ENCODE peak calls at places on chromosomes 13 and 19, in four cellular contexts. One of them, this sample, is unnamed.
A peak's percentile ranks its signal among the peaks of the same experiment; 100 is the strongest.

GRCh38 chr19:10603873-10604459 is 16.9 kb upstream of the AP1M2 start:
- DNase-seq in body of pancreas: peak; percentile 43
- DNase-seq in stimulated activated CD8-positive, alpha-beta memory T cell treated with anti-CD3 and anti-CD28 coated beads, Interleukin-2, amount 100 ng/mL, for 1 hour: peak; percentile 29
- DNase-seq in stimulated activated naive CD4-positive, alpha-beta T cell: peak; percentile 38
- DNase-seq in this sample: no peak

GRCh38 chr13:62997696-62998095 is 1582.0 kb upstream of the PCDH20 start:
- DNase-seq in stimulated activated CD8-positive, alpha-beta memory T cell treated with anti-CD3 and anti-CD28 coated beads, Interleukin-2, amount 100 ng/mL, for 1 hour: no peak
- DNase-seq in body of pancreas: no peak
- DNase-seq in stimulated activated naive CD4-positive, alpha-beta T cell: no peak
- DNase-seq in this sample: no peak

GRCh38 chr13:62085832-62086231 is 670.2 kb upstream of the PCDH20 start:
- DNase-seq in stimulated activated naive CD4-positive, alpha-beta T cell: no peak
- DNase-seq in body of pancreas: no peak
- DNase-seq in stimulated activated CD8-positive, alpha-beta memory T cell treated with anti-CD3 and anti-CD28 coated beads, Interleukin-2, amount 100 ng/mL, for 1 hour: no peak
- DNase-seq in this sample: no peak

GRCh38 chr19:40314646-40315045 is 29.5 kb upstream of the AKT2 start:
- DNase-seq in stimulated activated CD8-positive, alpha-beta memory T cell treated with anti-CD3 and anti-CD28 coated beads, Interleukin-2, amount 100 ng/mL, for 1 hour: no peak
- DNase-seq in body of pancreas: no peak
- DNase-seq in stimulated activated naive CD4-positive, alpha-beta T cell: no peak
- DNase-seq in this sample: no peak

GRCh38 chr13:65112123-65113075 is 2117.7 kb downstream of the PCDH9 start:
- DNase-seq in stimulated activated CD8-positive, alpha-beta memory T cell treated with anti-CD3 and anti-CD28 coated beads, Interleukin-2, amount 100 ng/mL, for 1 hour: no peak
- DNase-seq in body of pancreas: no peak
- DNase-seq in stimulated activated naive CD4-positive, alpha-beta T cell: no peak
- DNase-seq in this sample: no peak

GRCh38 chr19:21396893-21397572 is at the start of gene ZNF493:
- DNase-seq in stimulated activated CD8-positive, alpha-beta memory T cell treated with anti-CD3 and anti-CD28 coated beads, Interleukin-2, amount 100 ng/mL, for 1 hour: peak; percentile 82
- DNase-seq in body of pancreas: peak; percentile 97
- DNase-seq in stimulated activated naive CD4-positive, alpha-beta T cell: peak; percentile 80
- DNase-seq in this sample: peak; percentile 94

GRCh38 chr19:58586131-58586765 is 13.1 kb upstream of the MZF1 start:
- DNase-seq in body of pancreas: no peak
- DNase-seq in stimulated activated CD8-positive, alpha-beta memory T cell treated with anti-CD3 and anti-CD28 coated beads, Interleukin-2, amount 100 ng/mL, for 1 hour: no peak
- DNase-seq in stimulated activated naive CD4-positive, alpha-beta T cell: no peak
- DNase-seq in this sample: no peak

GRCh38 chr19:19548915-19549537 is 11.0 kb downstream of the CILP2 start:
- DNase-seq in body of pancreas: no peak
- DNase-seq in stimulated activated CD8-positive, alpha-beta memory T cell treated with anti-CD3 and anti-CD28 coated beads, Interleukin-2, amount 100 ng/mL, for 1 hour: no peak
- DNase-seq in stimulated activated naive CD4-positive, alpha-beta T cell: no peak
- DNase-seq in this sample: no peak

GRCh38 chr19:28061111-28061510 is 1151.8 kb downstream of the UQCRFS1 start:
- DNase-seq in stimulated activated CD8-positive, alpha-beta memory T cell treated with anti-CD3 and anti-CD28 coated beads, Interleukin-2, amount 100 ng/mL, for 1 hour: no peak
- DNase-seq in stimulated activated naive CD4-positive, alpha-beta T cell: no peak
- DNase-seq in body of pancreas: peak; percentile 59
- DNase-seq in this sample: no peak

GRCh38 chr13:114101325-114101821 is 31.1 kb downstream of the RASA3 start:
- DNase-seq in stimulated activated naive CD4-positive, alpha-beta T cell: no peak
- DNase-seq in body of pancreas: no peak
- DNase-seq in stimulated activated CD8-positive, alpha-beta memory T cell treated with anti-CD3 and anti-CD28 coated beads, Interleukin-2, amount 100 ng/mL, for 1 hour: no peak
- DNase-seq in this sample: peak; percentile 48

GRCh38 chr19:8194528-8195275 is 14.5 kb upstream of the CERS4 start:
- DNase-seq in stimulated activated naive CD4-positive, alpha-beta T cell: no peak
- DNase-seq in body of pancreas: no peak
- DNase-seq in stimulated activated CD8-positive, alpha-beta memory T cell treated with anti-CD3 and anti-CD28 coated beads, Interleukin-2, amount 100 ng/mL, for 1 hour: no peak
- DNase-seq in this sample: peak; percentile 33

GRCh38 chr13:26558912-26559485 is 1.5 kb downstream of the WASF3 start:
- DNase-seq in stimulated activated naive CD4-positive, alpha-beta T cell: no peak
- DNase-seq in body of pancreas: no peak
- DNase-seq in stimulated activated CD8-positive, alpha-beta memory T cell treated with anti-CD3 and anti-CD28 coated beads, Interleukin-2, amount 100 ng/mL, for 1 hour: no peak
- DNase-seq in this sample: no peak

GRCh38 chr13:75566658-75567057 is 17.1 kb downstream of the UCHL3 start:
- DNase-seq in body of pancreas: no peak
- DNase-seq in stimulated activated CD8-positive, alpha-beta memory T cell treated with anti-CD3 and anti-CD28 coated beads, Interleukin-2, amount 100 ng/mL, for 1 hour: no peak
- DNase-seq in stimulated activated naive CD4-positive, alpha-beta T cell: no peak
- DNase-seq in this sample: no peak

GRCh38 chr19:54149021-54149812 is 10.3 kb downstream of the LENG1 start:
- DNase-seq in stimulated activated CD8-positive, alpha-beta memory T cell treated with anti-CD3 and anti-CD28 coated beads, Interleukin-2, amount 100 ng/mL, for 1 hour: no peak
- DNase-seq in body of pancreas: no peak
- DNase-seq in stimulated activated naive CD4-positive, alpha-beta T cell: no peak
- DNase-seq in this sample: no peak

GRCh38 chr13:62710766-62711165 is 1295.1 kb upstream of the PCDH20 start:
- DNase-seq in stimulated activated CD8-positive, alpha-beta memory T cell treated with anti-CD3 and anti-CD28 coated beads, Interleukin-2, amount 100 ng/mL, for 1 hour: no peak
- DNase-seq in body of pancreas: no peak
- DNase-seq in stimulated activated naive CD4-positive, alpha-beta T cell: no peak
- DNase-seq in this sample: no peak

GRCh38 chr13:44305845-44306244 is 67.8 kb upstream of the SERP2 start:
- DNase-seq in stimulated activated CD8-positive, alpha-beta memory T cell treated with anti-CD3 and anti-CD28 coated beads, Interleukin-2, amount 100 ng/mL, for 1 hour: no peak
- DNase-seq in body of pancreas: no peak
- DNase-seq in stimulated activated naive CD4-positive, alpha-beta T cell: no peak
- DNase-seq in this sample: no peak

GRCh38 chr19:46659151-46660007 is 1.6 kb downstream of the DACT3 start:
- DNase-seq in stimulated activated naive CD4-positive, alpha-beta T cell: no peak
- DNase-seq in stimulated activated CD8-positive, alpha-beta memory T cell treated with anti-CD3 and anti-CD28 coated beads, Interleukin-2, amount 100 ng/mL, for 1 hour: no peak
- DNase-seq in body of pancreas: no peak
- DNase-seq in this sample: peak; percentile 61

GRCh38 chr13:29591310-29591709 is 4.2 kb downstream of the SLC7A1 start:
- DNase-seq in body of pancreas: no peak
- DNase-seq in stimulated activated naive CD4-positive, alpha-beta T cell: no peak
- DNase-seq in stimulated activated CD8-positive, alpha-beta memory T cell treated with anti-CD3 and anti-CD28 coated beads, Interleukin-2, amount 100 ng/mL, for 1 hour: no peak
- DNase-seq in this sample: no peak

GRCh38 chr19:7386308-7386707 is 37.6 kb downstream of the ARHGEF18 start:
- DNase-seq in stimulated activated CD8-positive, alpha-beta memory T cell treated with anti-CD3 and anti-CD28 coated beads, Interleukin-2, amount 100 ng/mL, for 1 hour: no peak
- DNase-seq in body of pancreas: no peak
- DNase-seq in stimulated activated naive CD4-positive, alpha-beta T cell: no peak
- DNase-seq in this sample: no peak

GRCh38 chr13:95002126-95002525 is 289.8 kb upstream of the SOX21 start:
- DNase-seq in stimulated activated naive CD4-positive, alpha-beta T cell: no peak
- DNase-seq in stimulated activated CD8-positive, alpha-beta memory T cell treated with anti-CD3 and anti-CD28 coated beads, Interleukin-2, amount 100 ng/mL, for 1 hour: no peak
- DNase-seq in body of pancreas: no peak
- DNase-seq in this sample: no peak

GRCh38 chr13:73248154-73248553 is 189.3 kb downstream of the KLF5 start:
- DNase-seq in body of pancreas: no peak
- DNase-seq in stimulated activated naive CD4-positive, alpha-beta T cell: no peak
- DNase-seq in stimulated activated CD8-positive, alpha-beta memory T cell treated with anti-CD3 and anti-CD28 coated beads, Interleukin-2, amount 100 ng/mL, for 1 hour: no peak
- DNase-seq in this sample: no peak

GRCh38 chr19:30677702-30678101 is 305.5 kb downstream of the ZNF536 start:
- DNase-seq in body of pancreas: no peak
- DNase-seq in stimulated activated CD8-positive, alpha-beta memory T cell treated with anti-CD3 and anti-CD28 coated beads, Interleukin-2, amount 100 ng/mL, for 1 hour: no peak
- DNase-seq in stimulated activated naive CD4-positive, alpha-beta T cell: no peak
- DNase-seq in this sample: no peak

GRCh38 chr19:49272204-49272603 is 52.8 kb downstream of the SLC6A16 start:
- DNase-seq in stimulated activated naive CD4-positive, alpha-beta T cell: no peak
- DNase-seq in body of pancreas: no peak
- DNase-seq in stimulated activated CD8-positive, alpha-beta memory T cell treated with anti-CD3 and anti-CD28 coated beads, Interleukin-2, amount 100 ng/mL, for 1 hour: no peak
- DNase-seq in this sample: no peak

This sample was measured in mucosa of descending colon.